ENCODE peak calls at places on chromosomes 7 and 10, in seven cellular contexts. H is posterior vena cava; U is CD4-positive, CD25-positive, alpha-beta regulatory T cell; F is T-cell; Q is WTC11; T is kidney tubule cell; V is T-helper 2 cell. K is an unnamed sample.

GRCh38 chr7:120486164-120486563 is 213.2 kb downstream of the KCND2 start:
- DNase-seq in F (no peak), H (no peak), Q (no peak), U (no peak), T (no peak), V (no peak), K (no peak)

GRCh38 chr10:101577121-101577871 is 10.8 kb downstream of the POLL start:
- DNase-seq in Q (no peak), U (no peak), T (no peak), V (no peak), F (no peak), H (peak; percentile 38), K (no peak)

GRCh38 chr10:126640391-126640790 is 30.1 kb downstream of the C10orf90 start:
- DNase-seq in F (no peak), V (no peak), T (no peak), U (no peak), H (no peak), Q (no peak), K (no peak)

GRCh38 chr7:94367940-94368339 is 26.8 kb upstream of the COL1A2 start:
- DNase-seq in V (no peak), F (no peak), Q (no peak), U (no peak), T (no peak), H (no peak), K (no peak)

GRCh38 chr7:123410273-123410928 is 124.0 kb downstream of the IQUB start:
- DNase-seq in T (peak; percentile 90), H (no peak), F (no peak), U (no peak), V (no peak), Q (no peak), K (no peak)

GRCh38 chr7:81482600-81483186 is 287.2 kb downstream of the HGF start:
- DNase-seq in T (peak; percentile 35), F (no peak), U (no peak), Q (no peak), H (no peak), V (no peak), K (no peak)

GRCh38 chr10:66467042-66467441 is 458.8 kb upstream of the LRRTM3 start:
- DNase-seq in T (no peak), Q (no peak), V (no peak), F (no peak), U (no peak), H (no peak), K (no peak)

GRCh38 chr7:143416565-143417149 is 8.0 kb upstream of the EPHA1 start:
- DNase-seq in U (peak; percentile 56), V (no peak), Q (no peak), F (no peak), H (no peak), T (peak; percentile 55), K (no peak)

GRCh38 chr10:112875474-112876267 is 74.4 kb upstream of the TCF7L2 start:
- DNase-seq in F (no peak), T (peak; percentile 79), V (no peak), U (no peak), H (peak; percentile 82), Q (no peak), K (no peak)

GRCh38 chr10:57716884-57717283 is 550.8 kb downstream of the IPMK start:
- DNase-seq in H (no peak), U (no peak), V (no peak), T (peak; percentile 46), F (no peak), Q (no peak), K (no peak)

GRCh38 chr10:59805043-59805442 is 51.8 kb upstream of the MRLN start:
- DNase-seq in T (peak; percentile 67), Q (peak; percentile 69), U (no peak), V (no peak), H (no peak), F (no peak), K (peak; percentile 77)

GRCh38 chr10:110684800-110685446 is 40.8 kb downstream of the RBM20 start:
- DNase-seq in F (no peak), H (no peak), Q (peak; percentile 29), T (no peak), V (no peak), U (no peak), K (no peak)

GRCh38 chr10:118781536-118781935 is 26.8 kb upstream of the CACUL1 start:
- DNase-seq in T (no peak), U (no peak), V (no peak), F (no peak), Q (no peak), H (no peak), K (no peak)

GRCh38 chr7:2934211-2934731 is 90.2 kb upstream of the GNA12 start:
- DNase-seq in F (no peak), H (peak; percentile 73), U (no peak), Q (peak; percentile 13), V (no peak), T (peak; percentile 93), K (peak; percentile 83)

GRCh38 chr10:47230482-47230881 is 69.5 kb upstream of the GDF10 start:
- DNase-seq in T (no peak), U (no peak), H (no peak), V (no peak), Q (no peak), F (no peak), K (peak; percentile 49)

GRCh38 chr7:38858281-38858884 is 50.6 kb downstream of the VPS41 start:
- DNase-seq in F (no peak), V (no peak), Q (no peak), T (peak; percentile 80), H (no peak), U (no peak), K (no peak)

GRCh38 chr7:138882249-138882648 is 84.3 kb upstream of the ATP6V0A4 start:
- DNase-seq in V (no peak), T (no peak), H (no peak), U (no peak), Q (no peak), F (no peak), K (no peak)

GRCh38 chr7:22811746-22812280 is 10.8 kb downstream of the TOMM7 start:
- DNase-seq in U (no peak), V (no peak), Q (no peak), F (no peak), T (no peak), H (no peak), K (no peak)

GRCh38 chr7:8442295-8442813 is 8.9 kb downstream of the NXPH1 start:
- DNase-seq in F (no peak), T (no peak), V (no peak), Q (no peak), H (peak; percentile 71), U (no peak), K (no peak)

GRCh38 chr7:14073543-14073942 is 84.1 kb upstream of the ETV1 start:
- DNase-seq in T (no peak), V (no peak), F (no peak), Q (no peak), H (no peak), U (no peak), K (no peak)

GRCh38 chr10:109882251-109883057 is 40.9 kb downstream of the XPNPEP1 start:
- DNase-seq in U (no peak), T (no peak), Q (no peak), F (no peak), V (no peak), H (no peak), K (peak; percentile 33)

K was measured in islet precursor cell.